ENCODE peak calls at places on chromosomes 2 and 18, in nine cellular contexts. One of them, this sample, is unnamed.

GRCh38 chr2:85583667-85584353 is 421 bp upstream of the VAMP5 start:
- DNase-seq in endodermal cell: no peak
- DNase-seq in ACHN: no peak
- DNase-seq in lung microvascular endothelial cell: no peak
- DNase-seq in adrenal gland: no peak
- DNase-seq in T1000: no peak
- DNase-seq in activated CD4-positive, alpha-beta T cell treated with anti-CD3 and anti-CD28 coated beads, Interleukin-2, amount 10 ng/mL, durations not matched to agents 7 days and 5 days: peak
- DNase-seq in activated effector memory CD4-positive, alpha-beta T cell treated with Interleukin-2 at 50 U/mL for 16 hours: no peak
- DNase-seq in uterus: no peak
- DNase-seq in this sample: no peak

GRCh38 chr2:101983486-101983885 is 8.3 kb upstream of the IL1R2 start:
- DNase-seq in endodermal cell: no peak
- DNase-seq in ACHN: peak
- DNase-seq in lung microvascular endothelial cell: no peak
- DNase-seq in adrenal gland: no peak
- DNase-seq in T1000: no peak
- DNase-seq in activated CD4-positive, alpha-beta T cell treated with anti-CD3 and anti-CD28 coated beads, Interleukin-2, amount 10 ng/mL, durations not matched to agents 7 days and 5 days: no peak
- DNase-seq in activated effector memory CD4-positive, alpha-beta T cell treated with Interleukin-2 at 50 U/mL for 16 hours: no peak
- DNase-seq in uterus: no peak
- DNase-seq in this sample: no peak

GRCh38 chr2:10322481-10322880 is 19.8 kb downstream of the HPCAL1 start:
- DNase-seq in endodermal cell: no peak
- DNase-seq in ACHN: no peak
- DNase-seq in lung microvascular endothelial cell: no peak
- DNase-seq in adrenal gland: no peak
- DNase-seq in T1000: no peak
- DNase-seq in activated CD4-positive, alpha-beta T cell treated with anti-CD3 and anti-CD28 coated beads, Interleukin-2, amount 10 ng/mL, durations not matched to agents 7 days and 5 days: no peak
- DNase-seq in activated effector memory CD4-positive, alpha-beta T cell treated with Interleukin-2 at 50 U/mL for 16 hours: no peak
- DNase-seq in uterus: no peak
- DNase-seq in this sample: no peak

GRCh38 chr2:1162768-1163584 is 212.3 kb downstream of the SNTG2 start:
- DNase-seq in endodermal cell: no peak
- DNase-seq in ACHN: no peak
- DNase-seq in lung microvascular endothelial cell: peak
- DNase-seq in adrenal gland: no peak
- DNase-seq in T1000: no peak
- DNase-seq in activated CD4-positive, alpha-beta T cell treated with anti-CD3 and anti-CD28 coated beads, Interleukin-2, amount 10 ng/mL, durations not matched to agents 7 days and 5 days: peak
- DNase-seq in activated effector memory CD4-positive, alpha-beta T cell treated with Interleukin-2 at 50 U/mL for 16 hours: peak
- DNase-seq in uterus: no peak
- DNase-seq in this sample: no peak

GRCh38 chr2:108534577-108535379 is 508 bp downstream of the LIMS1 start:
- DNase-seq in endodermal cell: peak
- DNase-seq in ACHN: peak
- DNase-seq in lung microvascular endothelial cell: peak
- DNase-seq in adrenal gland: peak
- DNase-seq in T1000: no peak
- DNase-seq in activated CD4-positive, alpha-beta T cell treated with anti-CD3 and anti-CD28 coated beads, Interleukin-2, amount 10 ng/mL, durations not matched to agents 7 days and 5 days: peak
- DNase-seq in activated effector memory CD4-positive, alpha-beta T cell treated with Interleukin-2 at 50 U/mL for 16 hours: peak
- DNase-seq in uterus: peak
- DNase-seq in this sample: no peak

GRCh38 chr2:144583741-144584453 is 64.0 kb upstream of the ZEB2 start:
- DNase-seq in endodermal cell: no peak
- DNase-seq in ACHN: peak
- DNase-seq in lung microvascular endothelial cell: peak
- DNase-seq in adrenal gland: peak
- DNase-seq in T1000: peak
- DNase-seq in activated CD4-positive, alpha-beta T cell treated with anti-CD3 and anti-CD28 coated beads, Interleukin-2, amount 10 ng/mL, durations not matched to agents 7 days and 5 days: no peak
- DNase-seq in activated effector memory CD4-positive, alpha-beta T cell treated with Interleukin-2 at 50 U/mL for 16 hours: no peak
- DNase-seq in uterus: no peak
- DNase-seq in this sample: no peak

GRCh38 chr2:238459081-238459629 is 32.4 kb downstream of the ASB1 start:
- DNase-seq in endodermal cell: no peak
- DNase-seq in ACHN: no peak
- DNase-seq in lung microvascular endothelial cell: no peak
- DNase-seq in adrenal gland: peak
- DNase-seq in T1000: no peak
- DNase-seq in activated CD4-positive, alpha-beta T cell treated with anti-CD3 and anti-CD28 coated beads, Interleukin-2, amount 10 ng/mL, durations not matched to agents 7 days and 5 days: peak
- DNase-seq in activated effector memory CD4-positive, alpha-beta T cell treated with Interleukin-2 at 50 U/mL for 16 hours: no peak
- DNase-seq in uterus: peak
- DNase-seq in this sample: no peak

GRCh38 chr18:32469190-32469611 is 1.5 kb downstream of the GAREM1 start:
- DNase-seq in endodermal cell: peak
- DNase-seq in ACHN: no peak
- DNase-seq in lung microvascular endothelial cell: peak
- DNase-seq in adrenal gland: peak
- DNase-seq in T1000: no peak
- DNase-seq in activated CD4-positive, alpha-beta T cell treated with anti-CD3 and anti-CD28 coated beads, Interleukin-2, amount 10 ng/mL, durations not matched to agents 7 days and 5 days: no peak
- DNase-seq in activated effector memory CD4-positive, alpha-beta T cell treated with Interleukin-2 at 50 U/mL for 16 hours: no peak
- DNase-seq in uterus: peak
- DNase-seq in this sample: no peak

GRCh38 chr2:241808701-241809382 is at the start of gene NEU4:
- DNase-seq in endodermal cell: peak
- DNase-seq in ACHN: no peak
- DNase-seq in lung microvascular endothelial cell: no peak
- DNase-seq in adrenal gland: no peak
- DNase-seq in T1000: no peak
- DNase-seq in activated CD4-positive, alpha-beta T cell treated with anti-CD3 and anti-CD28 coated beads, Interleukin-2, amount 10 ng/mL, durations not matched to agents 7 days and 5 days: no peak
- DNase-seq in activated effector memory CD4-positive, alpha-beta T cell treated with Interleukin-2 at 50 U/mL for 16 hours: no peak
- DNase-seq in uterus: no peak
- DNase-seq in this sample: no peak

GRCh38 chr2:224884188-224884587 is 158.1 kb downstream of the DOCK10 start:
- DNase-seq in endodermal cell: no peak
- DNase-seq in ACHN: peak
- DNase-seq in lung microvascular endothelial cell: no peak
- DNase-seq in adrenal gland: peak
- DNase-seq in T1000: no peak
- DNase-seq in activated CD4-positive, alpha-beta T cell treated with anti-CD3 and anti-CD28 coated beads, Interleukin-2, amount 10 ng/mL, durations not matched to agents 7 days and 5 days: no peak
- DNase-seq in activated effector memory CD4-positive, alpha-beta T cell treated with Interleukin-2 at 50 U/mL for 16 hours: no peak
- DNase-seq in uterus: no peak
- DNase-seq in this sample: no peak

GRCh38 chr2:159032156-159032555 is 63.7 kb downstream of the TANC1 start:
- DNase-seq in endodermal cell: no peak
- DNase-seq in ACHN: no peak
- DNase-seq in lung microvascular endothelial cell: no peak
- DNase-seq in adrenal gland: no peak
- DNase-seq in T1000: no peak
- DNase-seq in activated CD4-positive, alpha-beta T cell treated with anti-CD3 and anti-CD28 coated beads, Interleukin-2, amount 10 ng/mL, durations not matched to agents 7 days and 5 days: no peak
- DNase-seq in activated effector memory CD4-positive, alpha-beta T cell treated with Interleukin-2 at 50 U/mL for 16 hours: no peak
- DNase-seq in uterus: no peak
- DNase-seq in this sample: no peak

GRCh38 chr2:121530210-121530562 is 494 bp upstream of the RNU4ATAC start:
- DNase-seq in endodermal cell: peak
- DNase-seq in ACHN: peak
- DNase-seq in lung microvascular endothelial cell: peak
- DNase-seq in adrenal gland: peak
- DNase-seq in T1000: peak
- DNase-seq in activated CD4-positive, alpha-beta T cell treated with anti-CD3 and anti-CD28 coated beads, Interleukin-2, amount 10 ng/mL, durations not matched to agents 7 days and 5 days: no peak
- DNase-seq in activated effector memory CD4-positive, alpha-beta T cell treated with Interleukin-2 at 50 U/mL for 16 hours: no peak
- DNase-seq in uterus: peak
- DNase-seq in this sample: peak

GRCh38 chr2:105600602-105600948 is 144.1 kb upstream of the NCK2 start:
- DNase-seq in endodermal cell: no peak
- DNase-seq in ACHN: no peak
- DNase-seq in lung microvascular endothelial cell: no peak
- DNase-seq in adrenal gland: no peak
- DNase-seq in T1000: no peak
- DNase-seq in activated CD4-positive, alpha-beta T cell treated with anti-CD3 and anti-CD28 coated beads, Interleukin-2, amount 10 ng/mL, durations not matched to agents 7 days and 5 days: no peak
- DNase-seq in activated effector memory CD4-positive, alpha-beta T cell treated with Interleukin-2 at 50 U/mL for 16 hours: no peak
- DNase-seq in uterus: no peak
- DNase-seq in this sample: no peak

GRCh38 chr18:13159579-13159978 is 59.0 kb upstream of the LDLRAD4 start:
- DNase-seq in endodermal cell: peak
- DNase-seq in ACHN: peak
- DNase-seq in lung microvascular endothelial cell: peak
- DNase-seq in adrenal gland: peak
- DNase-seq in T1000: no peak
- DNase-seq in activated CD4-positive, alpha-beta T cell treated with anti-CD3 and anti-CD28 coated beads, Interleukin-2, amount 10 ng/mL, durations not matched to agents 7 days and 5 days: peak
- DNase-seq in activated effector memory CD4-positive, alpha-beta T cell treated with Interleukin-2 at 50 U/mL for 16 hours: no peak
- DNase-seq in uterus: no peak
- DNase-seq in this sample: peak

GRCh38 chr2:235131334-235132305 is 179.8 kb downstream of the SH3BP4 start:
- DNase-seq in endodermal cell: no peak
- DNase-seq in ACHN: no peak
- DNase-seq in lung microvascular endothelial cell: no peak
- DNase-seq in adrenal gland: no peak
- DNase-seq in T1000: no peak
- DNase-seq in activated CD4-positive, alpha-beta T cell treated with anti-CD3 and anti-CD28 coated beads, Interleukin-2, amount 10 ng/mL, durations not matched to agents 7 days and 5 days: no peak
- DNase-seq in activated effector memory CD4-positive, alpha-beta T cell treated with Interleukin-2 at 50 U/mL for 16 hours: no peak
- DNase-seq in uterus: no peak
- DNase-seq in this sample: no peak

GRCh38 chr2:236021497-236022057 is 146.6 kb downstream of the GBX2 start:
- DNase-seq in endodermal cell: no peak
- DNase-seq in ACHN: no peak
- DNase-seq in lung microvascular endothelial cell: no peak
- DNase-seq in adrenal gland: no peak
- DNase-seq in T1000: peak
- DNase-seq in activated CD4-positive, alpha-beta T cell treated with anti-CD3 and anti-CD28 coated beads, Interleukin-2, amount 10 ng/mL, durations not matched to agents 7 days and 5 days: no peak
- DNase-seq in activated effector memory CD4-positive, alpha-beta T cell treated with Interleukin-2 at 50 U/mL for 16 hours: no peak
- DNase-seq in uterus: no peak
- DNase-seq in this sample: no peak

GRCh38 chr2:113167962-113168340 is 5.8 kb upstream of the PSD4 start:
- DNase-seq in endodermal cell: no peak
- DNase-seq in ACHN: no peak
- DNase-seq in lung microvascular endothelial cell: no peak
- DNase-seq in adrenal gland: no peak
- DNase-seq in T1000: no peak
- DNase-seq in activated CD4-positive, alpha-beta T cell treated with anti-CD3 and anti-CD28 coated beads, Interleukin-2, amount 10 ng/mL, durations not matched to agents 7 days and 5 days: no peak
- DNase-seq in activated effector memory CD4-positive, alpha-beta T cell treated with Interleukin-2 at 50 U/mL for 16 hours: no peak
- DNase-seq in uterus: no peak
- DNase-seq in this sample: no peak

GRCh38 chr2:238103465-238104070 is 3.4 kb downstream of the ESPNL start:
- DNase-seq in endodermal cell: peak
- DNase-seq in ACHN: no peak
- DNase-seq in lung microvascular endothelial cell: no peak
- DNase-seq in adrenal gland: no peak
- DNase-seq in T1000: no peak
- DNase-seq in activated CD4-positive, alpha-beta T cell treated with anti-CD3 and anti-CD28 coated beads, Interleukin-2, amount 10 ng/mL, durations not matched to agents 7 days and 5 days: no peak
- DNase-seq in activated effector memory CD4-positive, alpha-beta T cell treated with Interleukin-2 at 50 U/mL for 16 hours: no peak
- DNase-seq in uterus: peak
- DNase-seq in this sample: no peak

GRCh38 chr18:64474751-64475150 is 325.9 kb upstream of the LINC00305 start:
- DNase-seq in endodermal cell: no peak
- DNase-seq in ACHN: no peak
- DNase-seq in lung microvascular endothelial cell: no peak
- DNase-seq in adrenal gland: no peak
- DNase-seq in T1000: no peak
- DNase-seq in activated CD4-positive, alpha-beta T cell treated with anti-CD3 and anti-CD28 coated beads, Interleukin-2, amount 10 ng/mL, durations not matched to agents 7 days and 5 days: no peak
- DNase-seq in activated effector memory CD4-positive, alpha-beta T cell treated with Interleukin-2 at 50 U/mL for 16 hours: no peak
- DNase-seq in uterus: no peak
- DNase-seq in this sample: no peak

GRCh38 chr18:67518566-67518965 is 2.0 kb upstream of the DSEL start:
- DNase-seq in endodermal cell: no peak
- DNase-seq in ACHN: no peak
- DNase-seq in lung microvascular endothelial cell: no peak
- DNase-seq in adrenal gland: no peak
- DNase-seq in T1000: no peak
- DNase-seq in activated CD4-positive, alpha-beta T cell treated with anti-CD3 and anti-CD28 coated beads, Interleukin-2, amount 10 ng/mL, durations not matched to agents 7 days and 5 days: no peak
- DNase-seq in activated effector memory CD4-positive, alpha-beta T cell treated with Interleukin-2 at 50 U/mL for 16 hours: no peak
- DNase-seq in uterus: no peak
- DNase-seq in this sample: no peak

GRCh38 chr2:36561223-36561944 is 36.6 kb downstream of the FEZ2 start:
- DNase-seq in endodermal cell: no peak
- DNase-seq in ACHN: peak
- DNase-seq in lung microvascular endothelial cell: peak
- DNase-seq in adrenal gland: peak
- DNase-seq in T1000: peak
- DNase-seq in activated CD4-positive, alpha-beta T cell treated with anti-CD3 and anti-CD28 coated beads, Interleukin-2, amount 10 ng/mL, durations not matched to agents 7 days and 5 days: no peak
- DNase-seq in activated effector memory CD4-positive, alpha-beta T cell treated with Interleukin-2 at 50 U/mL for 16 hours: no peak
- DNase-seq in uterus: peak
- DNase-seq in this sample: peak

GRCh38 chr2:166539340-166540162 is 45.5 kb upstream of the SCN7A start:
- DNase-seq in endodermal cell: peak
- DNase-seq in ACHN: peak
- DNase-seq in lung microvascular endothelial cell: peak
- DNase-seq in adrenal gland: peak
- DNase-seq in T1000: peak
- DNase-seq in activated CD4-positive, alpha-beta T cell treated with anti-CD3 and anti-CD28 coated beads, Interleukin-2, amount 10 ng/mL, durations not matched to agents 7 days and 5 days: peak
- DNase-seq in activated effector memory CD4-positive, alpha-beta T cell treated with Interleukin-2 at 50 U/mL for 16 hours: no peak
- DNase-seq in uterus: no peak
- DNase-seq in this sample: peak

GRCh38 chr18:44821924-44822323 is 141.2 kb downstream of the SETBP1 start:
- DNase-seq in endodermal cell: no peak
- DNase-seq in ACHN: no peak
- DNase-seq in lung microvascular endothelial cell: no peak
- DNase-seq in adrenal gland: no peak
- DNase-seq in T1000: no peak
- DNase-seq in activated CD4-positive, alpha-beta T cell treated with anti-CD3 and anti-CD28 coated beads, Interleukin-2, amount 10 ng/mL, durations not matched to agents 7 days and 5 days: no peak
- DNase-seq in activated effector memory CD4-positive, alpha-beta T cell treated with Interleukin-2 at 50 U/mL for 16 hours: no peak
- DNase-seq in uterus: no peak
- DNase-seq in this sample: no peak

GRCh38 chr18:6807504-6808257 is 78.2 kb downstream of the ARHGAP28 start:
- DNase-seq in endodermal cell: no peak
- DNase-seq in ACHN: no peak
- DNase-seq in lung microvascular endothelial cell: peak
- DNase-seq in adrenal gland: no peak
- DNase-seq in T1000: no peak
- DNase-seq in activated CD4-positive, alpha-beta T cell treated with anti-CD3 and anti-CD28 coated beads, Interleukin-2, amount 10 ng/mL, durations not matched to agents 7 days and 5 days: no peak
- DNase-seq in activated effector memory CD4-positive, alpha-beta T cell treated with Interleukin-2 at 50 U/mL for 16 hours: no peak
- DNase-seq in uterus: no peak
- DNase-seq in this sample: no peak